ENCODE peak calls at places on chromosomes 1 and 21, in six cellular contexts. M is PC-3, P is OCI-LY7, W is upper lobe of right lung, R is tibial nerve, T is GM23248. L is an unnamed sample.
A peak's percentile ranks its signal among the peaks of the same experiment; 100 is the strongest.

GRCh38 chr1:206872139-206872538 is 6.7 kb downstream of the IL20 start:
- DNase-seq in M (no peak), P (no peak), W (no peak), R (no peak), T (no peak), L (no peak)

GRCh38 chr1:147762233-147763024 is 2.0 kb upstream of the GJA5 start:
- DNase-seq in M (peak; percentile 89), P (peak; percentile 73), W (no peak), R (no peak), T (no peak), L (no peak)

GRCh38 chr21:46218906-46219590 is 9.5 kb downstream of the LSS start:
- DNase-seq in M (no peak), P (no peak), W (no peak), R (no peak), T (no peak), L (no peak)

GRCh38 chr1:227428803-227429202 is 110.5 kb upstream of the CDC42BPA start:
- DNase-seq in M (peak; percentile 86), P (no peak), W (no peak), R (no peak), T (no peak), L (no peak)

GRCh38 chr1:181081399-181081798 is 7.1 kb upstream of the IER5 start:
- DNase-seq in M (no peak), P (no peak), W (no peak), R (no peak), T (no peak), L (no peak)

GRCh38 chr21:44813149-44813548 is 4.7 kb downstream of the SUMO3 start:
- DNase-seq in M (no peak), P (no peak), W (no peak), R (no peak), T (no peak), L (no peak)

GRCh38 chr1:222182641-222183040 is 365.3 kb downstream of the HHIPL2 start:
- DNase-seq in M (peak; percentile 97), P (no peak), W (no peak), R (no peak), T (peak; percentile 28), L (no peak)

GRCh38 chr21:26115899-26116298 is 54.7 kb downstream of the APP start:
- DNase-seq in M (peak; percentile 54), P (no peak), W (no peak), R (no peak), T (peak; percentile 83), L (peak; percentile 57)

GRCh38 chr1:43783671-43784205 is 76.4 kb downstream of the ST3GAL3 start:
- DNase-seq in M (peak; percentile 94), P (no peak), W (no peak), R (no peak), T (peak; percentile 56), L (no peak)

GRCh38 chr1:66294692-66295384 is 239.1 kb upstream of the SGIP1 start:
- DNase-seq in M (peak; percentile 85), P (no peak), W (no peak), R (no peak), T (peak; percentile 90), L (peak; percentile 79)

GRCh38 chr1:154141240-154141639 is 13.6 kb downstream of the NUP210L start:
- DNase-seq in M (peak; percentile 37), P (no peak), W (no peak), R (no peak), T (peak; percentile 51), L (peak; percentile 25)

GRCh38 chr21:26572668-26573381 is at the start of gene CYYR1:
- DNase-seq in M (no peak), P (no peak), W (peak; percentile 62), R (no peak), T (peak; percentile 23), L (peak; percentile 33)

GRCh38 chr1:199054706-199055105 is 415.9 kb downstream of the PTPRC start:
- DNase-seq in M (no peak), P (no peak), W (no peak), R (no peak), T (no peak), L (no peak)

DNA sequence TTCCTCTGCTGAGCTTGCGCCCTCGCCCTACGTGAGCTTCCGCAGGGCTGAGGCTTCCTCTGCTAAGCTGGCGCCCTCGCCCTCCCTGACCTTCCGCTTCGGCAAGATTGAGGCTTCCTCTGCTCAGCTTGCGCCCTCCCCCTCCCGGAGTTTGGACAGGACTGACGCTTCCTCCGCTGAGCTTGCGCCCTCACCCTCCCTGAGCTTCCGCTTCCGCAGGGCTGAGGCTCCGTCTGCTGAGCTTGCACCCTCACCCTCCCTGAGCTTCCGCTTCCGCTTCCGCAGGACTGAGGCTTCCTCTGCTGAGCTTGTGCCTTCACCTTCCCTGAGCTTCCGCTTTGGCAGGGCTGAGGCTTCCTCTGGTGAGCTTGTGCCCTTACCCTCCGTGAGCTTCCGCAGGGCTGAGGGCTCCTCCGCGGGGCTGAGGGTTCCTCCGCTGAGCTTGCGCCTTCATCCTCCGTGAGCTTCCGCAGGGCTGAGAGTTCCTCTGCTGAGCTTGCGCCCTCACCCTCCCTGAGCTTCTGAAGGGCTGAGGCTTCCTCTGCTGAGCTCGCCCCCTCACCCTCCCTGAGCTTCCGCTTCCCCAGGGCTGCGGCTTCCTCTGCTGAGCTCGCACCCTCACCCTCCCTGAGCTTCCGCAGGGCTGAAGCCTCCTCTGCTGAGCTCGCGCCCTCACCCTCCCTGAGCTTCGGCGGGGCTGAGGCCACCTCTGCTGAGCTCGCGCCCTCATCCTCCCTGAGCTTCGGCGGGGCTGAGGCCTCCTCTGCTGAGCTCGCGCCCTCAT is 753.6 kb upstream of the TPTE start:
- DNase-seq in M (no peak), P (no peak), W (no peak), R (no peak), T (no peak), L (no peak)
- H3K9me3 ChIP-seq in M (peaks cover 53% of the 10 kb centered on the region), P (peaks cover 30% of the 10 kb centered on the region), W (no peaks in the 10 kb centered on the region), R (peaks cover 35% of the 10 kb centered on the region), T (peaks cover 7% of the 10 kb centered on the region), L (peaks cover 5% of the 10 kb centered on the region)

DNA sequence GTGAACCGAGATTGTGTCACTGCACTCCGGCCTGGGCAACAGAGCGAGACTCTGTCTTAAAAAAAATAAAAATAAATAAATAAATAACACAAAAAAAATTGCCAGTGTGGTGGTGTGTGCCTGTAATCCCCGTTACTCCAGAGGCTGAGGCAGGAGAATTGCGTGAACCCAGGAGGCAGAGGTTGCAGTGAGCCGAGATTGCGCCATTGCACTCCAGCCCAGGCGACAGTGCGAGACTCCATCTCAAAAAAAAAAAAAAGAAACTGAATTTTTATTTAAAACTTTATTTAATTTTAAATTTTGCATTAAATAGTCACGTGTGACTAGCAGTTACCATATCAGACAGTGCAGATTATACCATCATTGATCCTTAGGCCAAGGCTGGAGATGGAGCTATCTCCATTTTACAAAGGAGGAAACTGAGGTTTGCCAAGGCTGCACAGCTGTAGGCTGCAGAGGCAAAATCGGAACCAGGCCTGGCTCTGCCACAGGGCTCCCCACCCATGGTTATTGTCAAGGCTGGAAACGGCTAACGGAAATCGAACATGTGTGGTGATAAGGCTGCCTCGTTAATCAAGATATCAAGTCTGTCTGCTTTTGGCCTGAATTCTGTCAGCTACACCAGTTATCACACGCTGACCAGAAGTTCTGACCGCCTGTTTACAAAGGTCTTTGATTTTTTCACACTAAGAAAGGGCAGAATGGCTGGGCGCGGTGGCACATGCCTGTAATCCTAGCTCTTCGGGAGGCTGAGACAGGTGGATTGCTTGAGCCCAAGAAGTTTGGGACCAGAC is 20.5 kb downstream of the HSPG2 start:
- DNase-seq in M (no peak), P (no peak), W (no peak), R (no peak), T (no peak), L (no peak)
- H3K4me1 ChIP-seq in M (peaks cover 8% of the 10 kb centered on the region), P (no peaks in the 10 kb centered on the region), W (peaks cover 67% of the 10 kb centered on the region), R (peaks cover 100% of the 10 kb centered on the region), T (peaks cover 65% of the 10 kb centered on the region), L (peaks cover 77% of the 10 kb centered on the region)

DNA sequence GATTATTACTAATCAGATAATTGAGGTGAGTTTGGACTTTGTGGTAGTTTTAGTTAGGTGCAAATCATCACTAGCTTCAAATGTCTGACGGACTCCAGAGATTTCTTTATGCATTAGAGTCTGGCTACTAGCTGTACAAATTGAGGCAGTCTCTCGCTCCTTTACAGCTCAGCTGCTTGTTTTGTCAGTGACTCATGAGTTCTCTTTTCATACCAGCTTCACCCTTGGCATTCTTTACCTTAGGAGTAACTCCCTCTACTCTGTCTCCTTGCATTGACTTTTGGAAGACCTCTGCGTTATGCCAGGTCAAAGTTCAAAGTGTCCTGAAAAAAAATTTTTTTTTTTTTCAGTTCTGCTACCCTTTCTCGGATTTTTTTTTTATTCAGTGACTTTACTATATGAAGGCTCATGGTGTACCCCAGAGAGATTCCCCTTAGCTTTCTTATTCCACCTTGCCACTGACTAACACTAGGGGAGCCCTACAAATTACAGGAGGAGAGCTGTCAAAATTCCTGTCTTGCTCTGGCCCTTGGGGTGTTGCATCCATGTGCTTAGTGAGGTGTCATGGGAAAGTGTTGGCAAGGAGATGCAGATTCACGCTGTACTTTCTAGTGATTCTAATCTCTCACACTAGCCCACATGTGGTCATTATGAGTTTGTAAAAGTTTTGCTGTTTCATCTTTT is 576.6 kb downstream of the ADGRL2 start:
- DNase-seq in M (peak; percentile 60), P (no peak), W (no peak), R (no peak), T (no peak), L (peak; percentile 75)
- H3K9me3 ChIP-seq in M (no peaks in the 10 kb centered on the region), P (no peaks in the 10 kb centered on the region), W (peaks cover 6% of the 10 kb centered on the region), R (no peaks in the 10 kb centered on the region), T (no peaks in the 10 kb centered on the region), L (peaks cover 7% of the 10 kb centered on the region)

GRCh38 chr21:31914472-31914871 is 41.7 kb downstream of the HUNK start:
- DNase-seq in M (no peak), P (no peak), W (no peak), R (no peak), T (peak; percentile 63), L (no peak)

GRCh38 chr21:31911138-31911907 is 38.5 kb downstream of the HUNK start:
- DNase-seq in M (peak; percentile 61), P (no peak), W (no peak), R (no peak), T (peak; percentile 98), L (peak; percentile 89)

GRCh38 chr21:31913191-31913608 is 40.4 kb downstream of the HUNK start:
- DNase-seq in M (no peak), P (no peak), W (no peak), R (no peak), T (no peak), L (no peak)

GRCh38 chr21:31909772-31910470 is 37.1 kb downstream of the HUNK start:
- DNase-seq in M (no peak), P (no peak), W (no peak), R (no peak), T (no peak), L (no peak)

DNA sequence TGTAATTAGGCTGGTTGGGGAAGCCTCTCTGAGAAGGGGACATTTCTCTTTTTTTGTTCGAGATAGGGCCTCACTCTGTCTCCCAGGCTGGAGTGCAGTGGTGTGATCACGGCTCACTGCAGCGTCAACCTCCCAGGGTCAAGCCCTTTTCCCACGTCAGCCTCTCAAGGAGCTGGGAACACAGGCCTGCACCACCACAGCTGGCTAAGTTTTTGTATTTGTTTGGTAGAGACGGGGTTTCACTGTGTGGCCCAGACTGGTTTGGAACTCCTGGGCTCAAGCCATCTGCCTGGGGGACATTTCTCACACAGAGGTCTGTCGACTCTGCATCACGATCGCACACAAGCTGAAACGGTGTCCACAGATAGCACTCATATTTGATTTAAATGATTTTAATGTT is 39.7 kb downstream of the HUNK start:
- DNase-seq in M (no peak), P (no peak), W (no peak), R (no peak), T (no peak), L (no peak)
- H3K4me1 ChIP-seq in M (peaks cover 17% of the 10 kb centered on the region), P (no peaks in the 10 kb centered on the region), W (no peaks in the 10 kb centered on the region), R (peaks cover 15% of the 10 kb centered on the region), T (peaks cover 34% of the 10 kb centered on the region), L (peaks cover 22% of the 10 kb centered on the region)

GRCh38 chr1:80171101-80171500 is 1164.6 kb upstream of the ADGRL4 start:
- DNase-seq in M (no peak), P (no peak), W (no peak), R (no peak), T (no peak), L (peak; percentile 57)
- H3K9me3 ChIP-seq in M (no peaks in the 10 kb centered on the region), P (no peaks in the 10 kb centered on the region), W (no peaks in the 10 kb centered on the region), R (peaks cover 6% of the 10 kb centered on the region), T (no peaks in the 10 kb centered on the region), L (no peaks in the 10 kb centered on the region)

GRCh38 chr1:24717867-24718650 is 27.2 kb upstream of the CLIC4 start:
- DNase-seq in M (no peak), P (no peak), W (no peak), R (peak; percentile 31), T (no peak), L (no peak)
- H3K4me1 ChIP-seq in M (peaks cover 15% of the 10 kb centered on the region), P (no peaks in the 10 kb centered on the region), W (peaks cover 26% of the 10 kb centered on the region), R (peaks cover 80% of the 10 kb centered on the region), T (peaks cover 59% of the 10 kb centered on the region), L (peaks cover 23% of the 10 kb centered on the region)